ENCODE peak calls at places on chromosomes 12 and 14, in ten cellular contexts. X, F, Y, P, S, G, K, N, D and O are unnamed samples.

GRCh38 chr12:1527789-1528188 is 66.6 kb downstream of the FBXL14 start:
- DNase-seq in X (no peak), F (no peak), Y (no peak), P (no peak), S (no peak), G (peak; percentile 55), K (peak; percentile 77), N (no peak), D (no peak), O (no peak)

GRCh38 chr14:78316711-78317110 is 146.5 kb downstream of the NRXN3 start:
- DNase-seq in X (no peak), F (no peak), Y (no peak), P (no peak), S (no peak), G (no peak), K (no peak), N (no peak), D (no peak), O (no peak)

GRCh38 chr12:117718559-117718958 is 250.2 kb downstream of the KSR2 start:
- DNase-seq in X (no peak), F (no peak), Y (no peak), P (no peak), S (no peak), G (no peak), K (no peak), N (no peak), D (no peak), O (peak; percentile 11)

GRCh38 chr14:52701223-52701622 is 5.8 kb upstream of the PSMC6 start:
- DNase-seq in X (no peak), F (no peak), Y (no peak), P (no peak), S (no peak), G (no peak), K (no peak), N (no peak), D (no peak), O (no peak)

GRCh38 chr14:54447231-54447692 is 6.1 kb upstream of the CNIH1 start:
- DNase-seq in X (no peak), F (peak; percentile 37), Y (peak; percentile 95), P (no peak), S (no peak), G (no peak), K (no peak), N (no peak), D (no peak), O (no peak)

GRCh38 chr14:62081012-62081612 is 318.9 kb downstream of the SNAPC1 start:
- DNase-seq in X (no peak), F (no peak), Y (no peak), P (no peak), S (no peak), G (no peak), K (no peak), N (no peak), D (no peak), O (no peak)

GRCh38 chr12:107320929-107321618 is 227.7 kb upstream of the CRY1 start:
- DNase-seq in X (peak; percentile 34), F (peak; percentile 37), Y (no peak), P (no peak), S (no peak), G (no peak), K (peak; percentile 24), N (peak; percentile 68), D (peak; percentile 59), O (peak; percentile 77)

GRCh38 chr12:104499668-104500328 is 43.0 kb downstream of the CHST11 start:
- DNase-seq in X (no peak), F (no peak), Y (no peak), P (no peak), S (no peak), G (no peak), K (no peak), N (peak; percentile 22), D (no peak), O (no peak)

GRCh38 chr12:122079532-122080081 is 1.1 kb downstream of the MLXIP start:
- DNase-seq in X (no peak), F (no peak), Y (no peak), P (no peak), S (no peak), G (no peak), K (no peak), N (no peak), D (no peak), O (peak; percentile 56)

GRCh38 chr12:5335059-5335458 is 96.8 kb upstream of the NTF3 start:
- DNase-seq in X (no peak), F (no peak), Y (no peak), P (no peak), S (no peak), G (no peak), K (peak; percentile 17), N (no peak), D (no peak), O (peak; percentile 24)

GRCh38 chr14:50830044-50830931 is 674 bp downstream of the NIN start:
- DNase-seq in X (peak; percentile 84), F (peak; percentile 9), Y (peak; percentile 42), P (peak; percentile 83), S (no peak), G (no peak), K (peak; percentile 44), N (peak; percentile 92), D (peak; percentile 43), O (peak; percentile 89)

GRCh38 chr14:104765517-104765916 is 12.6 kb downstream of the SIVA1 start:
- DNase-seq in X (no peak), F (no peak), Y (no peak), P (no peak), S (no peak), G (no peak), K (no peak), N (no peak), D (no peak), O (no peak)

GRCh38 chr14:55130194-55130550 is 1.1 kb downstream of the LGALS3 start:
- DNase-seq in X (no peak), F (peak; percentile 54), Y (peak; percentile 54), P (no peak), S (no peak), G (no peak), K (peak; percentile 61), N (no peak), D (no peak), O (peak; percentile 62)

GRCh38 chr12:123270380-123271181 is 1.1 kb downstream of the CDK2AP1 start:
- DNase-seq in X (no peak), F (no peak), Y (peak; percentile 26), P (no peak), S (no peak), G (no peak), K (peak; percentile 70), N (peak; percentile 42), D (no peak), O (peak; percentile 78)

GRCh38 chr14:85536835-85537195 is 6.9 kb downstream of the FLRT2 start:
- DNase-seq in X (no peak), F (no peak), Y (no peak), P (no peak), S (no peak), G (no peak), K (no peak), N (no peak), D (no peak), O (peak; percentile 64)

GRCh38 chr12:31118347-31118830 is 44.7 kb downstream of the DDX11 start:
- DNase-seq in X (peak; percentile 51), F (peak; percentile 57), Y (no peak), P (no peak), S (no peak), G (no peak), K (peak; percentile 36), N (peak; percentile 68), D (no peak), O (peak; percentile 100)

GRCh38 chr14:68718033-68718725 is 74.7 kb downstream of the ZFP36L1 start:
- DNase-seq in X (no peak), F (peak; percentile 36), Y (peak; percentile 33), P (no peak), S (peak; percentile 36), G (no peak), K (no peak), N (no peak), D (no peak), O (peak; percentile 34)

GRCh38 chr14:72550513-72550912 is 343.4 kb downstream of the DPF3 start:
- DNase-seq in X (no peak), F (no peak), Y (no peak), P (no peak), S (no peak), G (no peak), K (no peak), N (no peak), D (no peak), O (no peak)

GRCh38 chr14:51022769-51023168 is 72.1 kb downstream of the TRIM9 start:
- DNase-seq in X (no peak), F (no peak), Y (no peak), P (no peak), S (no peak), G (no peak), K (no peak), N (no peak), D (no peak), O (no peak)

GRCh38 chr12:113860950-113861349 is 105.2 kb downstream of the RBM19 start:
- DNase-seq in X (no peak), F (peak; percentile 60), Y (no peak), P (no peak), S (no peak), G (no peak), K (peak; percentile 63), N (no peak), D (no peak), O (no peak)

GRCh38 chr12:66596189-66596588 is 82.7 kb downstream of the GRIP1 start:
- DNase-seq in X (no peak), F (no peak), Y (no peak), P (no peak), S (no peak), G (no peak), K (no peak), N (no peak), D (no peak), O (no peak)

GRCh38 chr12:120759591-120760348 is 34.1 kb downstream of the ACADS start:
- DNase-seq in X (peak; percentile 69), F (no peak), Y (no peak), P (no peak), S (no peak), G (no peak), K (no peak), N (no peak), D (no peak), O (peak; percentile 99)

GRCh38 chr12:118055144-118055557 is 5.8 kb downstream of the WSB2 start:
- DNase-seq in X (no peak), F (peak; percentile 39), Y (peak; percentile 41), P (no peak), S (no peak), G (no peak), K (no peak), N (peak; percentile 61), D (peak; percentile 44), O (peak; percentile 81)

GRCh38 chr14:64500088-64500487 is 3.5 kb downstream of the ZBTB25 start:
- DNase-seq in X (no peak), F (no peak), Y (no peak), P (no peak), S (no peak), G (no peak), K (no peak), N (no peak), D (no peak), O (no peak)